ENCODE peak calls at places on chromosomes 3 and 15, in eight cellular contexts. I is stomach, M is right cardiac atrium, E is mammary epithelial cell, O is fibroblast of lung, U is right lobe of liver, B is PC-3, K is endodermal cell. Y is an unnamed sample. For H3K9me3, the result is how much of the 10 kb centered on the place peaks cover.

GRCh38 chr3:112770026-112770626 is 76.5 kb downstream of the CD200R1L start:
- DNase-seq in I (no peak), M (no peak), E (peak), O (peak), U (no peak), B (peak), K (peak), Y (peak)

GRCh38 chr3:170038434-170039110 is 777 bp downstream of the GPR160 start:
- DNase-seq in I (peak), M (no peak), E (no peak), O (no peak), U (peak), B (peak), K (peak), Y (peak)

GRCh38 chr3:132332082-132332964 is 15.1 kb downstream of the ACP3 start:
- DNase-seq in I (no peak), M (no peak), E (peak), O (no peak), U (no peak), B (no peak), K (no peak), Y (peak)

GRCh38 chr3:44058022-44058867 is 183.4 kb upstream of the TOPAZ1 start:
- DNase-seq in I (no peak), M (no peak), E (peak), O (peak), U (no peak), B (peak), K (peak), Y (peak)

GRCh38 chr15:72566973-72567372 is 87.5 kb upstream of the GOLGA6B start:
- DNase-seq in I (no peak), M (no peak), E (no peak), O (no peak), U (no peak), B (no peak), K (no peak), Y (no peak)

GRCh38 chr15:94893091-94893490 is 661.7 kb downstream of the MCTP2 start:
- DNase-seq in I (no peak), M (no peak), E (no peak), O (no peak), U (no peak), B (no peak), K (no peak), Y (no peak)

GRCh38 chr3:114874447-114874846 is 272.6 kb downstream of the ZBTB20 start:
- DNase-seq in I (no peak), M (peak), E (no peak), O (no peak), U (no peak), B (no peak), K (no peak), Y (no peak)

GRCh38 chr3:52775877-52776276 is 1.5 kb upstream of the ITIH1 start:
- DNase-seq in I (peak), M (no peak), E (no peak), O (no peak), U (peak), B (no peak), K (peak), Y (no peak)

GRCh38 chr15:90211440-90212168 is 10.5 kb downstream of the SEMA4B start:
- DNase-seq in I (peak), M (peak), E (peak), O (peak), U (no peak), B (peak), K (no peak), Y (peak)

GRCh38 chr3:160114352-160114751 is 110.9 kb upstream of the C3orf80 start:
- DNase-seq in I (no peak), M (no peak), E (no peak), O (no peak), U (no peak), B (no peak), K (no peak), Y (no peak)

GRCh38 chr15:71003314-71003713 is 110.7 kb downstream of the LRRC49 start:
- DNase-seq in I (no peak), M (no peak), E (peak), O (peak), U (no peak), B (peak), K (no peak), Y (peak)

GRCh38 chr3:120148187-120148954 is 54.1 kb upstream of the GSK3B start:
- DNase-seq in I (no peak), M (no peak), E (no peak), O (no peak), U (no peak), B (no peak), K (no peak), Y (no peak)

GRCh38 chr3:89955141-89955540 is 847.7 kb downstream of the EPHA3 start:
- DNase-seq in I (no peak), M (no peak), E (no peak), O (no peak), U (no peak), B (no peak), K (peak), Y (no peak)

GRCh38 chr15:90553248-90553745 is 23.6 kb downstream of the CRTC3 start:
- DNase-seq in I (no peak), M (no peak), E (no peak), O (peak), U (no peak), B (no peak), K (no peak), Y (peak)

GRCh38 chr15:62171882-62172281 is 6.8 kb upstream of the C2CD4B start:
- DNase-seq in I (no peak), M (no peak), E (no peak), O (no peak), U (no peak), B (no peak), K (no peak), Y (no peak)

GRCh38 chr3:177800565-177800964 is 603.3 kb upstream of the TBL1XR1 start:
- DNase-seq in I (no peak), M (no peak), E (peak), O (peak), U (no peak), B (peak), K (no peak), Y (peak)

GRCh38 chr3:99638244-99638948 is at the start of gene COL8A1:
- DNase-seq in I (no peak), M (peak), E (peak), O (peak), U (no peak), B (peak), K (peak), Y (peak)
- H3K4me3 ChIP-seq in I (peak), M (peak), E (peak), O (peak), U (no peak), B (peak), K (peak), Y (peak)

DNA sequence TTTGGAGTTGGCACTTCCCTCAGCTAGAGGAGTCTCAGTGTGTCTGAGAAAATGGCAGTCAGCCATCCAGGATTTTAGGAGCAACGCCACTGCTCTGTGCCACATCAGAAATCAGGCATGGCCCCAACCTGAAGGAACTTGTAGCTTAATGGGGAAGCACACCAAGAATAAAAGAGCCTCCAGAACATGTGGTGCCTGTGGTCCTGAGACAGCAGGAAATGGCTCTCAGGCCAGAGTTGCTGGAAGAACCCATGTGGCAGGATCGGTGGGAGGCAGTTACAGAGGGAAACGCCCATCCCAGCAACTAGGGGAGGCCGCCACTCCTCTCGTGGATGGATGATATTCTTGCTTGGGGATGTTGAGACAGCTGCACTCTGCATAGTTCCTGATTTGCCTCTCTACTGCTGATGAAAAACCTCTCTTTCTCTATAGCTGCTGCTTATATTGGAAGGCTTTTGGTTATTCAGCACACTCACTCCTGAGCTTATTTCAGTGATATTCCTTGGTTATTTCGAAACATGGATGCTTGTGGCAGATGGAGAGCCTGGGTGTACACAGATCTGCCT is 52.5 kb downstream of the KLHL25 start:
- DNase-seq in I (no peak), M (no peak), E (no peak), O (peak), U (no peak), B (no peak), K (peak), Y (peak)
- H3K27ac ChIP-seq in I (peak), M (peak), E (no peak), O (no peak), U (no peak), B (no peak), K (peak), Y (peak)

DNA sequence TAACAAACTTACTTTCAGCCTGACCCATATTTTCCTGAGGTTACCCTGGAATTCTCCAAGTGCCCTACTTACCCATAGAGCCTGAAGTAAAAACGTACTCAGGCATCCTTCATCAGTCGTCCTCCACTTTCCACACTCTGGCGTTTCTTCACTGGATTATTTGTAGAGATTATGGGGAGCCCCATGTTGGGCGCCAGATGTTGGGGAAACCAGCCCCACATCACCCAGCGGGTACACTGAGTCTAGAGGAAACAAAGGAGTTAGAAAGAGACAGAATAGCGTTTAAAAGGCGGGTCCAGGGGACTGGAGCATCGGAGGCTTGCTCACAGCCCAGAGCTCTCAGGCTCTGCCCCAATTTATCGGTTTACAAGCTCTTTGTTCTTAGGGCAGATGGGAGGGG is 9.7 kb upstream of the SLC28A2 start:
- DNase-seq in I (no peak), M (no peak), E (peak), O (peak), U (no peak), B (no peak), K (no peak), Y (no peak)
- H3K9me3 ChIP-seq in I (half or more), M (under half), E (under half), O (under half), U (under half), B (under half), K (under half), Y (under half)

DNA sequence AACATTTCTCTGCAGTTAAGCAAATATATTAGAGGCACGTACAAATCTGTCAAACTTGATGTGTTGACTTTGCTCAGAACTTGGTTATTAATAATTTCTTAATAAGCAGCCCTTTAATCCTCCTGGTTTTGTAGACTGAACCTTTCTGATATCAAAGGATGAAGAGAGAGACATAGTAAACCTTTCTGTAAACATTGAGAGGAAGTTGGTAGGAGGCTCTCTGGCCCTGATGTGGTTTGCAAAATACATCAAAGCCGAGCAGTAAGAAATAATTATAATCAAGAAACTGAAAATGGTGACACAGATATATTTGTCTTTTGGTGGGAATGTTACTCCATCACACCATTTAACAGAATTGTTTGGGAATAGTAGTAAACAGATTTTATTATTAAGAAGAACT is 111.9 kb downstream of the OXSM start:
- DNase-seq in I (no peak), M (no peak), E (no peak), O (no peak), U (no peak), B (no peak), K (no peak), Y (no peak)
- H3K4me3 ChIP-seq in I (no peak), M (no peak), E (no peak), O (no peak), U (no peak), B (no peak), K (no peak), Y (no peak)

Y was measured in GM23248.